ENCODE peak calls at places on chromosomes 11 and 22, in eight cellular contexts. A, Z, P, U, L, E, G and N are unnamed samples.

GRCh38 chr22:23110922-23111527 is 30.8 kb downstream of the RSPH14 start:
- DNase-seq in A (no peak), Z (no peak), P (no peak), U (no peak), L (no peak), E (no peak), G (no peak), N (no peak)

GRCh38 chr11:131042711-131043110 is 126.4 kb upstream of the SNX19 start:
- DNase-seq in A (no peak), Z (no peak), P (no peak), U (no peak), L (no peak), E (no peak), G (no peak), N (no peak)

GRCh38 chr11:70067591-70068341 is 10.4 kb upstream of the ANO1 start:
- DNase-seq in A (peak; percentile 50), Z (no peak), P (no peak), U (peak; percentile 68), L (no peak), E (no peak), G (no peak), N (no peak)

GRCh38 chr11:35662061-35662648 is 420 bp upstream of the TRIM44 start:
- DNase-seq in A (no peak), Z (no peak), P (peak; percentile 55), U (no peak), L (no peak), E (no peak), G (no peak), N (no peak)

GRCh38 chr11:14411818-14412217 is 52.8 kb upstream of the RRAS2 start:
- DNase-seq in A (no peak), Z (no peak), P (peak; percentile 49), U (no peak), L (peak; percentile 83), E (peak; percentile 89), G (peak; percentile 69), N (peak; percentile 18)

GRCh38 chr22:22771696-22772377 is 115.8 kb upstream of the IGLL5 start:
- DNase-seq in A (no peak), Z (no peak), P (no peak), U (no peak), L (no peak), E (no peak), G (peak; percentile 48), N (no peak)

GRCh38 chr22:48489551-48490512 is 1337.8 kb downstream of the BRD1 start:
- DNase-seq in A (peak; percentile 62), Z (no peak), P (no peak), U (peak; percentile 30), L (peak; percentile 21), E (no peak), G (peak; percentile 53), N (no peak)

GRCh38 chr11:77278595-77279506 is 22.6 kb downstream of the GDPD4 start:
- DNase-seq in A (no peak), Z (no peak), P (no peak), U (no peak), L (no peak), E (peak; percentile 70), G (no peak), N (no peak)

GRCh38 chr11:267491-267994 is 10.7 kb upstream of the NLRP6 start:
- DNase-seq in A (no peak), Z (no peak), P (peak; percentile 53), U (no peak), L (no peak), E (no peak), G (peak; percentile 74), N (peak; percentile 52)

GRCh38 chr11:120959189-120959588 is 64.7 kb upstream of the TBCEL start:
- DNase-seq in A (no peak), Z (no peak), P (no peak), U (no peak), L (no peak), E (no peak), G (no peak), N (no peak)

GRCh38 chr11:61851128-61851899 is 23.2 kb downstream of the FADS2 start:
- DNase-seq in A (no peak), Z (no peak), P (no peak), U (no peak), L (peak; percentile 18), E (no peak), G (no peak), N (peak; percentile 72)

GRCh38 chr11:24496728-24497396 is at the start of gene LUZP2:
- DNase-seq in A (peak; percentile 66), Z (no peak), P (no peak), U (peak; percentile 77), L (peak; percentile 38), E (peak; percentile 51), G (peak; percentile 64), N (no peak)

GRCh38 chr11:88779551-88779950 is 286.2 kb downstream of the GRM5 start:
- DNase-seq in A (no peak), Z (no peak), P (no peak), U (no peak), L (peak; percentile 1), E (peak; percentile 92), G (no peak), N (no peak)

GRCh38 chr11:43404406-43404805 is 45.7 kb downstream of the TTC17 start:
- DNase-seq in A (no peak), Z (no peak), P (no peak), U (no peak), L (no peak), E (no peak), G (no peak), N (no peak)

GRCh38 chr11:77842451-77843121 is 21.6 kb downstream of the AAMDC start:
- DNase-seq in A (no peak), Z (no peak), P (no peak), U (no peak), L (peak; percentile 56), E (peak; percentile 53), G (no peak), N (no peak)

GRCh38 chr11:117582491-117582890 is 214.5 kb downstream of the DSCAML1 start:
- DNase-seq in A (no peak), Z (no peak), P (no peak), U (no peak), L (no peak), E (no peak), G (peak; percentile 20), N (no peak)
- H3K4me1 ChIP-seq in A (peaks cover 13% of the 10 kb centered on the region), Z (no peaks in the 10 kb centered on the region), P (no peaks in the 10 kb centered on the region), U (peaks cover 8% of the 10 kb centered on the region), L (no peaks in the 10 kb centered on the region), E (no peaks in the 10 kb centered on the region), G (no peaks in the 10 kb centered on the region), N (peaks cover 3% of the 10 kb centered on the region)

GRCh38 chr11:73252577-73253191 is 19.5 kb upstream of the P2RY6 start:
- DNase-seq in A (no peak), Z (peak; percentile 1), P (no peak), U (peak; percentile 39), L (no peak), E (no peak), G (peak; percentile 33), N (no peak)
- TF ChIP-seq CTCF in A (peak; percentile 35), Z (no peak), P (no peak), U (peak; percentile 41), L (no peak), E (no peak), G (no peak), N (peak; percentile 26)

GRCh38 chr22:28980326-28980725 is 81.3 kb downstream of the C22orf31 start:
- DNase-seq in A (no peak), Z (no peak), P (no peak), U (no peak), L (peak; percentile 36), E (no peak), G (no peak), N (no peak)

GRCh38 chr22:28978158-28978557 is 83.5 kb downstream of the C22orf31 start:
- DNase-seq in A (no peak), Z (peak; percentile 25), P (no peak), U (no peak), L (peak; percentile 38), E (peak; percentile 54), G (no peak), N (peak; percentile 19)

GRCh38 chr22:28977481-28977971 is 84.1 kb downstream of the C22orf31 start:
- DNase-seq in A (no peak), Z (no peak), P (no peak), U (no peak), L (peak; percentile 26), E (no peak), G (no peak), N (no peak)

GRCh38 chr22:28977050-28977449 is 84.6 kb downstream of the C22orf31 start:
- DNase-seq in A (no peak), Z (no peak), P (no peak), U (no peak), L (peak; percentile 21), E (no peak), G (no peak), N (no peak)

DNA sequence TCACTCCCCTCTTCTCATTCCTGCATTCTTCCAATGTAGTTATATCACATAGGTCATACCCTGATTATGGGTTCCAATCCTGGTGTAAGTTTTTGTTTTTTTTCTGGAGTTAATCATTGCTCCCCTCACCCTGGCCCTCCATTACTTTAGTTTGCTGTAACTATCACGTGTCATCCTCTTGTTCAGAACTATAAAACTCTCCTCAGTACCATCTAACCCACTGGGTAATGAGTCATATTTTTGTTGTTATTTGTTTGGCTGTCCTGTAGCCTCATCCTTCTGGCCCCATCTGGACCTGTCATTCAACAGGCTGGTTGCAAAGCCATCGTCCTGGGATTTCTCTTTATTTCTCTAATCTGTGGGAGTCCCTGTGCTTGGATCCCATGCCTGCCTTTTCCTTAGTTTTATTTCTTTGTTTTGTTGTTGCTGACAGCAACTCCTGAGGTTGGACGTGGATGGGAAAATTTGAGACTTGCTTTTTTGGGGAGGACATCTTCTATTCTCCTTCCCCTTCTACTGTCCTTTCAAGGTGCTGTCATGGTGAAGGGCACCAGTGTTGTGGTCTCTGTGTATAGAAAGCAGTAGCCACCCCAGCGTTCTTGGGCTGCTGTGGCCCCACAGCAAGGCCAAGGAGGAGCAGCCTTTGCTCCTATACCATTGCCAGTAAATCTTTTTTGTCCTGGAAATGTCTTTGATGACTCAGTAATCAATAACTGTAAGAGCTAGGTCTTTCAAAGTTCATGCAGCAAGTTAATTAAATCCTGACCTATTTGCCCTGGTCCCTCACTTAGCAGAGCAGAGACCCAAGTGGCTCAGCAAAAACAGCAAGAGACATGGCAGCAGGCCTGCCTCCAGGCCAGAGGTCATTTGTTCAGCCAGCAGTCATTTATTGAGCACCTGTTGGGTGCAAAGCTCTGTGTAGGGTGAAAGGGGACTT is 82.5 kb downstream of the C22orf31 start:
- DNase-seq in A (no peak), Z (no peak), P (no peak), U (no peak), L (no peak), E (no peak), G (no peak), N (no peak)
- H3K27me3 ChIP-seq in A (no peaks in the 10 kb centered on the region), Z (no peaks in the 10 kb centered on the region), P (no peaks in the 10 kb centered on the region), U (no peaks in the 10 kb centered on the region), L (no peaks in the 10 kb centered on the region), E (no peaks in the 10 kb centered on the region), G (no peaks in the 10 kb centered on the region), N (no peaks in the 10 kb centered on the region)

DNA sequence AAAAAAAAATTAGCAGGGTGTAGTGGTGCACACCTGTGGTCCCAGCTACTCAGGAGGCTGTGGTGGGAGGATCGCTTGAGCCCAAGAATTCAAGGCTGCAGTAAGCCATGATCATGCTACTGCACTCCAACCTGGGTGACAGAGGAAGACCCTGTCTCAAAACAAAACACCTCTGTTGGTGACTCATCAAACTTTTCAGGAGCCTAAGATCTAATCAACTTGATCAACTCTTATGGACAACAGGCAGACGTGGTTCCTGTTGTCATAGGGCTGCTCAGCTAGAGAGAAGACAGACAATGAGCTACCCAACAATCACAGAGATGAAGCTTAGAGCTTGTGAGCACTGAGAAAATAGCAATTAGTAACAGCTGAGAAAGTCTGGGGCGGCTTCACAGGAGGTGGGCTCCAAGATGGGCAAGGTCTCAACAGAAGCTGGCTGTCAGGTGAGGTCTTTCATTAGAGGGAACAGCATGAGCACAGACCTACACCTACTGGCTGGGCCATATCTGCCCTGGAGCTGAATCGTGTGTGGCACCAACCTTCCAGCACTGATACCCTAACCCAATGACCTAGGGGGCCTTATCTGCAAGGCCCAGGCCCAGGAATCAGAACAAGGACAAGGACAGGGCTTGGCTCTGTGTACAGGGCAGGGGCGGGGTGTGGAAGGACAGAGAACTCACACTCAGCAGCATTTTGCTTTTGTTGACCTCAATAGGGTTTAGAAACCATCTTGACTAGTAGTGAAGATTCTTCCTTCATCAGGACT is 7.2 kb upstream of the UCP3 start:
- DNase-seq in A (no peak), Z (no peak), P (no peak), U (no peak), L (no peak), E (no peak), G (no peak), N (no peak)
- H3K4me1 ChIP-seq in A (no peaks in the 10 kb centered on the region), Z (no peaks in the 10 kb centered on the region), P (peaks cover 34% of the 10 kb centered on the region), U (no peaks in the 10 kb centered on the region), L (peaks cover 15% of the 10 kb centered on the region), E (peaks cover 17% of the 10 kb centered on the region), G (no peaks in the 10 kb centered on the region), N (peaks cover 55% of the 10 kb centered on the region)